ENCODE peak calls at places on chromosome 15, in six cellular contexts. A is NB4, Z is body of pancreas, K is breast epithelium, P is A549, E is lower leg skin. T is an unnamed sample.

GRCh38 chr15:70853270-70853854 is 595 bp downstream of the LARP6 start:
- DNase-seq in E (peak; percentile 90), P (peak; percentile 54), K (no peak), A (no peak), Z (peak; percentile 22), T (no peak)

GRCh38 chr15:79160211-79160610 is 69.6 kb upstream of the RASGRF1 start:
- DNase-seq in A (peak; percentile 82), P (no peak), Z (no peak), K (no peak), E (no peak), T (no peak)

GRCh38 chr15:22786868-22787698 is 639 bp downstream of the NIPA1 start:
- DNase-seq in A (peak; percentile 51), P (peak; percentile 17), K (no peak), Z (peak; percentile 44), E (no peak), T (peak; percentile 56)

GRCh38 chr15:92277776-92278175 is 115.9 kb upstream of the ST8SIA2 start:
- DNase-seq in K (no peak), A (peak; percentile 30), Z (peak; percentile 12), E (no peak), P (peak; percentile 42), T (no peak)

GRCh38 chr15:100786901-100787566 is 92.6 kb upstream of the ALDH1A3 start:
- DNase-seq in P (no peak), A (peak; percentile 49), E (peak; percentile 74), K (no peak), Z (no peak), T (no peak)

GRCh38 chr15:51714162-51714561 is 23.3 kb downstream of the LYSMD2 start:
- DNase-seq in P (no peak), A (no peak), E (no peak), Z (no peak), K (no peak), T (peak; percentile 28)

GRCh38 chr15:65931221-65931620 is 61.9 kb downstream of the RAB11A start:
- DNase-seq in A (no peak), P (no peak), E (no peak), Z (no peak), K (no peak), T (no peak)

GRCh38 chr15:52466716-52467115 is 62.0 kb downstream of the MYO5A start:
- DNase-seq in A (no peak), E (no peak), K (no peak), Z (no peak), P (no peak), T (no peak)

DNA sequence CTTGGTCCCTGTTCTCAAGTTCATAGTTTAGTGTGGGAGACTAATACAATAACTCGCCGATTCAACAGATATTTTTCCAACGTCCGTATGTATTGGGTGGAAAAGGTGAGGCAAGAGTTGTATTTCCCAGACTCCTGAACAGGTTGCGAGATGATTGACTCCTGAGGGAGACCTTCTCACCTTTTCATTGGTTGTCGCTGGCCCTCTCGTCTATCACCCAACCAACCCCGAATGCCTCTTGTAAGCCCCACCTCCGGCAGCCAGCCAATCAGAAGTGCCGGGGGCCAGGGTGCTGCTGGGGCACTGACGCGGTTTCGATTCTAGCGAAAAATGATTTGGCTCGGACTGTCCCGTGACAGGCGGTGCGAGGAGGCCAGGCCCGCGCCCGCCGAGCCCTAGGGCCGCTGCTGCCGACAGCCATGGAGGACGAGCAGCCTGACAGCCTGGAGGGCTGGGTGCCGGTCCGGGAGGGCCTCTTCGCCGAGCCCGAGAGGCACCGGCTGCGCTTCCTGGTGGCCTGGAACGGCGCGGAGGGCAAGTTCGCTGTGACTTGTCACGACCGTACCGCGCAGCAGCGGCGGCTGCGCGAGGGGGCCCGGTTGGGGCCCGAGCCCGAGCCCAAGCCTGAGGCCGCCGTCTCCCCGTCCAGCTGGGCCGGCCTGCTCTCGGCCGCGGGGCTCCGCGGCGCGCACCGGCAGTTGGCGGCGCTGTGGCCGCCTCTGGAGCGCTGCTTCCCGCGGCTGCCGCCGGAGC is at the start of gene WHAMM:
- DNase-seq in A (peak; percentile 99), K (peak; percentile 99), P (peak; percentile 99), E (peak; percentile 100), Z (peak; percentile 99), T (peak; percentile 99)
- TF ChIP-seq POLR2A in A (peak; percentile 75), K (peak; percentile 94), P (peak; percentile 93), E (no peak), Z (peak; percentile 98), T (peak; percentile 97)

DNA sequence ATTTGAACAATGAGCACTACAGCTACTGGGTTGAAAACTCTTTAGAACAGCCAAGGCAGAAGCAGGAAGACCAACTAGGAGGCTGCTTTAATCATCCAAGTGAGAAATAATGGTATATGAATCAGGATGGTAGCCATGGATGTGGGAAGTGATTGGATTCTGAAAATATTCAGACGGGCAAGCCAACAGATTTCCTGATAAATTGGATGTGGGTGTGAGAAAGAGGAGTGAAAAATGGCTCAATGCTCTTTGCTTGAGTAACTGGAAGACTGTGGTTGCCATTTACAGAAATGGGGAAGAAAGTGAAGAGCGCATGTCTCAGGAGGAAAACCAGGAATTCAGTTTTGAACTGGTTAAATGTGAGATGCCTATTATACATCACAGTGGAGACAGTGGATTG is 50.4 kb downstream of the ISL2 start:
- DNase-seq in K (no peak), Z (no peak), E (no peak), P (no peak), A (no peak), T (no peak)
- TF ChIP-seq POLR2A in K (no peak), Z (no peak), E (no peak), P (no peak), A (no peak), T (no peak)

DNA sequence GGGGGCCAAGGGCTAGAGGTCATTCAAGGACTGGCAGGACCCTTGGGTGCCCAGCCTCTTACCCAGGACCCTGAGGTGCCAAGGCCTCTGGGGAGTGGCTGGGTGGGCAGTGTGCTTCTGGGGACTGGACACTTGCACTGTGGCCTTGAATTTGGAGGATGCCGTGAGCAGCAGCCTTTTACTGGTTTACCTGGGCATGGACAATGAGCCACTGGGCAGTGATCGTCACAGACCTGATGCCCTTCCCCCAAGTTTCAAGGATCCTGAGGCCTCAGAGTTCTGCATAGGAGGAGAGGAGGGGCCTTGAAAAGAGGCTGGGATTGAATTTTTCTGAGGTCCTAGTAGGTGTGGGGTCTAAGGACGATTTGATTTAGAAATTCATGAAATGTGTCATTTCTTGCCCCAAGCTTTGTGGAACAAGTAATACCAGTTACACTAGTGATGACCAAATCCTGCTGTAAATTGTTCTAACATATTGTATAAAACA is 146.1 kb upstream of the TPM1 start:
- DNase-seq in E (no peak), P (peak; percentile 82), Z (no peak), A (no peak), K (no peak), T (no peak)
- TF ChIP-seq POLR2A in E (no peak), P (no peak), Z (no peak), A (no peak), K (no peak), T (no peak)

GRCh38 chr15:28109626-28110415 is 10.7 kb upstream of the OCA2 start:
- DNase-seq in P (no peak), Z (peak; percentile 0), E (peak; percentile 78), K (no peak), A (no peak), T (no peak)
- TF ChIP-seq POLR2A in P (no peak), Z (no peak), E (no peak), K (no peak), A (no peak), T (no peak)

DNA sequence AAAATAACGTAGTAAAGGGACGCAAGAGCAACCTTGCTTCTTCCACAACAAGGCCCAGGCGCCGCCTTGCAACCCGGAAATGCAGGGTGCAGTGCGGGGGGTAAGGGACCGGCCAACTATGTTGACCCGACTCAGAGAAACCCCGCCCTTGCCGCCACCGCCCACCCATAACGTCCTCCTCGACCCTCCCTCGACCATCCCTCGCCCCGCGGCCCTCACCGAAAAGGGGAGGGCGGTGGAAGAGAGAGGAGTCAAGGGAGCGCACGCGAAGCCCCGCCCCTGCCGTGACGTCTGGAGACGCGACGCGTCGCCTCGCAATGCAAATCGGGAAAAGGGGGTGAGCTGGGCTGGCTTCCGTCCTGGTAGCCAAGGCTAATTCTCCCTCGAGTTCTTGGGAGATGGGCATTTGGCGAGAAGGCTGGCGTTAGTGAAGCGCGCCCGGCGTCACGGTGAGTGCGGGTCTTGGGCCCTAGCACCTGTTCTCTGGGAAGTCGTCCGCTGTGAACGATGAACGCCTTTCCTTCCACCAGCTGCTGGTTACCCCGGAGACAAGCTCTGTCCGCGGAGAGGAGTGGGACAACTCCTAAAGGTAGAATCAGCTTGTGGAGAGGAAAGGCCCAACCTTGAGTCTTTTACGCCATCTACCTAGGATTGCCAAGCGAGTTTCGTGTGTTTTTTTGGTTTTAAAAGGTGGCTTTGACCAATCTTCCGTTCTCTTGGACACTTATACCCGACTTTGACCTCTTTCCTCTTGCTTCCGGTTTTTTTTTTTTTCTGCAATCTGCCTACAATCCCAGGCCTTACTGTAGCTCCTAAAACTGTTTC is at the start of gene USP8:
- DNase-seq in Z (peak; percentile 96), A (peak; percentile 99), E (peak; percentile 99), K (peak; percentile 94), P (peak; percentile 89), T (peak; percentile 98)
- TF ChIP-seq POLR2A in Z (peak; percentile 95), A (peak; percentile 90), E (no peak), K (peak; percentile 46), P (peak; percentile 92), T (peak; percentile 98)

DNA sequence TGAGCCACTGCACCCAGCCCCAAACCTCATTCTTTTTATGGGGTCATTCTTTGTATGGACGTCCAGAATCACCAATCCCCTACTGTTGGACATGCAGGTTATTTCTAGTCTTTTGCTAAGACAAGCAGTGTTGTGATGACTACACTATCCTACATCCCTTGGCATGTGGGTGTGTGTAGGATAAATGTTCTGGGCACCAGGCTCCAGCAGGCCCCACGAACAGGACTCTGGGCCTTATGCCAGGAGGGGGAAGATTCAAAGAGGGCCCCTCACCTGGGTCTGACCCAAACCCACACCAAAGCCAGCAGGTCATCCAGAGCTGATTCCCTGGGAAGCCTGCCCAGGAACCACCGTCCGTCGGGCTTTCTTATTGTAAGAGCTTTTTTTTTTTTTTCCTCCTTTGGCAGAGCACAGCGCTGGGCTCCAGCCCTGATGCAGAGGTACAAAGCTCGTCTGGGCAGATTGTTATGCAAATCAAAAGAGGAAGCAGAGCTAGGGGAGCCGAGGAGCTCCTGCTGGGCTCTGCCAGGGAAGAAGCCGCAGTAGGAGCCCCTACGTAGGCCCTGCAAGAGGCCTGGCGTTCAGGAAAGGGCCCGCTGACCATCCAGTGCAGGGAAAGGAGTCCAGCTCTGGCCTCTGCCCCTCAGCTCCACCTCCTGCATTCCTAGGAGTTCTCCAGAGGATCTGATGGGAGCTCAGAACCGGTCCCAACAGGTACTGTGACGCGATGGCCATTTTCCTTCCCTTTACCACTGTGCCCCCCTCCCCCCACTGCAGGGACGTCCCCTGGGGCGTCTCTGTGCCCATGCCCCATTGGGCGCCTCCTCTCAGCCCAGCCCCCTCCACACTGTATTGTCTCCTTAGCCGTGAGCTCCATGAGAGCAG is 29.0 kb upstream of the FURIN start:
- DNase-seq in K (no peak), P (no peak), Z (peak; percentile 39), E (no peak), A (peak; percentile 95), T (peak; percentile 45)
- TF ChIP-seq POLR2A in K (no peak), P (no peak), Z (peak; percentile 33), E (no peak), A (no peak), T (peak; percentile 18)

DNA sequence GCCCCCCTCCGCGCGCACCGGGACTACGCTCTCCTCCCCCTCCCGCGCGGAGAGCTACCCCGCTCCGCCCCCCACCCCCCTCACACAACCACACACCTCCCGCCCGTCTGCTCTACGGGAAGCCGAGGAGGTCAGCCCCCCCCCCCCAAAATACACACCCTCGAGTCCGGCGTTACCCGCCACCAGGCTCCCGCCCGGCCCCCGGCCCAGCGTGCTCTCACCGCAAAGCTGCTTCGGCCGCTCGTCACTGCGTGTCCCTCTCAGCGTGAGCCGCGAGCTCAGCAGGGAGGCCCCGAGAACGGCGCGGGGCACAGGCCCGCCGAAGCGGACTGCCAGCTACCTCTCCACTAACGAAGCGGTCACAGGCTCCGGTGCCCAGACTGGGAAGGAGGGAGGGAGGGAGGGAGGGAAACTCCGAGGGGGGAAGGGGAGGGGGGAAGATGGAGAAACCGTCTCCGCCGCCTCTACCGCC is 252 bp downstream of the SIN3A start:
- DNase-seq in A (no peak), P (peak; percentile 44), K (no peak), E (no peak), Z (no peak), T (no peak)
- TF ChIP-seq POLR2A in A (no peak), P (no peak), K (no peak), E (no peak), Z (peak; percentile 2), T (no peak)

GRCh38 chr15:67067930-67068542 is 2.6 kb downstream of the SMAD3 start:
- DNase-seq in K (no peak), A (no peak), P (no peak), E (no peak), Z (no peak), T (peak; percentile 45)
- TF ChIP-seq POLR2A in K (no peak), A (no peak), P (no peak), E (no peak), Z (no peak), T (no peak)

T was measured in erythroblast.